ENCODE peak calls at places on chromosomes 16 and 17, in eight cellular contexts. R is ovary, Q is A549, A is heart left ventricle, F is sigmoid colon, U is uterus, Y is transverse colon, E is prostate gland. J is an unnamed sample. For H3K4me1, the result is how much of the 10 kb centered on the place peaks cover.

GRCh38 chr17:58344791-58345157 is 7.2 kb downstream of the SUPT4H1 start:
- DNase-seq in R (no peak), Q (no peak), A (no peak), F (no peak), U (no peak), Y (no peak), E (no peak), J (peak)

GRCh38 chr17:59848778-59849177 is 44.0 kb downstream of the TUBD1 start:
- DNase-seq in R (no peak), Q (no peak), A (no peak), F (peak), U (peak), Y (peak), E (no peak), J (no peak)

GRCh38 chr16:84228321-84228838 is 11.4 kb downstream of the KCNG4 start:
- DNase-seq in R (peak), Q (peak), A (peak), F (peak), U (peak), Y (peak), E (no peak), J (no peak)

GRCh38 chr17:30422171-30422570 is 43.4 kb downstream of the CPD start:
- DNase-seq in R (no peak), Q (no peak), A (no peak), F (no peak), U (no peak), Y (no peak), E (no peak), J (no peak)

GRCh38 chr17:61487161-61487654 is 35.0 kb downstream of the TBX4 start:
- DNase-seq in R (no peak), Q (no peak), A (no peak), F (no peak), U (no peak), Y (no peak), E (no peak), J (no peak)

GRCh38 chr17:65918921-65919546 is 272.9 kb downstream of the CEP112 start:
- DNase-seq in R (no peak), Q (no peak), A (no peak), F (no peak), U (no peak), Y (no peak), E (no peak), J (no peak)

GRCh38 chr16:945271-946047 is 25.3 kb downstream of the LMF1 start:
- DNase-seq in R (no peak), Q (no peak), A (no peak), F (no peak), U (no peak), Y (no peak), E (no peak), J (no peak)

GRCh38 chr16:10923650-10924214 is 18.5 kb downstream of the DEXI start:
- DNase-seq in R (peak), Q (no peak), A (peak), F (peak), U (no peak), Y (peak), E (no peak), J (no peak)

GRCh38 chr17:16814439-16814838 is 124.4 kb downstream of the CCDC144A start:
- DNase-seq in R (no peak), Q (no peak), A (no peak), F (no peak), U (no peak), Y (no peak), E (no peak), J (no peak)

GRCh38 chr17:44217738-44218343 is 1.6 kb downstream of the UBTF start:
- DNase-seq in R (no peak), Q (no peak), A (no peak), F (no peak), U (no peak), Y (peak), E (no peak), J (peak)

GRCh38 chr17:40936976-40937375 is 470 bp downstream of the KRT23 start:
- DNase-seq in R (no peak), Q (no peak), A (no peak), F (no peak), U (no peak), Y (no peak), E (peak), J (no peak)

GRCh38 chr16:51225902-51226301 is 74.8 kb upstream of the SALL1 start:
- DNase-seq in R (no peak), Q (no peak), A (no peak), F (no peak), U (no peak), Y (no peak), E (no peak), J (no peak)

GRCh38 chr17:11986939-11987329 is 10.3 kb downstream of the ZNF18 start:
- DNase-seq in R (no peak), Q (peak), A (no peak), F (no peak), U (no peak), Y (no peak), E (no peak), J (no peak)

GRCh38 chr16:58047557-58048348 is 22.2 kb downstream of the MMP15 start:
- DNase-seq in R (no peak), Q (no peak), A (peak), F (no peak), U (no peak), Y (no peak), E (no peak), J (no peak)

GRCh38 chr16:58045096-58045495 is 19.5 kb downstream of the MMP15 start:
- DNase-seq in R (no peak), Q (no peak), A (no peak), F (no peak), U (no peak), Y (no peak), E (no peak), J (no peak)

GRCh38 chr16:58046936-58047335 is 21.4 kb downstream of the MMP15 start:
- DNase-seq in R (no peak), Q (no peak), A (no peak), F (no peak), U (no peak), Y (peak), E (no peak), J (peak)

GRCh38 chr16:58044266-58045019 is 18.9 kb downstream of the MMP15 start:
- DNase-seq in R (no peak), Q (no peak), A (no peak), F (no peak), U (no peak), Y (no peak), E (no peak), J (no peak)

DNA sequence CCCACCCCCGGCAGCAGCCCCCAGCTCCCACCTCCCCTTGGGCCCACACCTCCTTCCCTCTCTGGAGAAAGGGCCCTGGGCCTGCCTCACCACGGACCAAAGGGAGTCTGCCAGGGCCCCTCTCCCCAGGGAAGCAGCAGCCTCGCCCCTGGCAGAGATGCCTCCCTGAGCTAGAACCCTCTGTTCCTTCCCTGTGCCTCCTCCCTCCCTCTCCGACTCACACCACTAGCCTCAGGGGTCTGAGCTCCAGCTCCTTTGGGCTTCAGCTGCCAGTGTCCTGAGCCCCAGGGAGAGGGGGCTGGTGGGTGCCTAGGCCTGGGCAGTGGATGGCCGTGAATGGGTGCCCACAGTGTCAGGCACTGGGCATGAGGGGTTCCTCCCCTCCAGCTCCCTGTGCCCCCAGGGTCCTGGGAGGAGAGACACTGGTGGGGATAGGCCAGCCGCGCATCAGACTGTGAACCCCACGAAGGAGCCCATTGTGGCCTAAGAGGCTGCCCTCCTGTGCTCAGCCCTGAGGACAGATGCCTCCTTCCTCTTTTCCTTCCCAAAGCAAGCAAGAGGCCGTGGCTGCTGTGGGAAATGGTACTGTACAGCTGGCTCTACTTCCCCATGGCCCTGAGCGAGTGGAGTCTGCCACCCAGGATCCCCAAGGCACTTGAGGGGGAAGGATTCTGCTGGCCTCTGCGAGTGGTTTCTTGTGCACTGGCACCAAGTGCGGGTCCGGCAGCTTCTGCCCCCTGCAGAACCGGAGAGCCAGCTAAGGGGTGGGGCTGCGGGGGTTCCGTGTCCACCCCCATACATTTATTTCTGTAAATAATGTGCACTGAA is 20.7 kb downstream of the MMP15 start:
- DNase-seq in R (no peak), Q (no peak), A (no peak), F (no peak), U (no peak), Y (no peak), E (no peak), J (no peak)
- H3K4me1 ChIP-seq in R (under half), Q (under half), A (under half), F (under half), U (under half), Y (under half), E (under half), J (under half)

GRCh38 chr16:68445458-68445857 is 2.9 kb downstream of the SMPD3 start:
- DNase-seq in R (no peak), Q (peak), A (no peak), F (no peak), U (no peak), Y (peak), E (no peak), J (no peak)
- TF ChIP-seq CTCF in R (no peak), Q (peak), A (no peak), F (peak), U (no peak), Y (peak), E (no peak), J (no peak)

GRCh38 chr17:74151551-74152315 is 51.7 kb upstream of the RPL38 start:
- DNase-seq in R (no peak), Q (no peak), A (no peak), F (no peak), U (no peak), Y (no peak), E (no peak), J (no peak)
- TF ChIP-seq POLR2A in R (no peak), Q (no peak), A (no peak), F (no peak), U (no peak), Y (no peak), E (no peak), J (no peak)

DNA sequence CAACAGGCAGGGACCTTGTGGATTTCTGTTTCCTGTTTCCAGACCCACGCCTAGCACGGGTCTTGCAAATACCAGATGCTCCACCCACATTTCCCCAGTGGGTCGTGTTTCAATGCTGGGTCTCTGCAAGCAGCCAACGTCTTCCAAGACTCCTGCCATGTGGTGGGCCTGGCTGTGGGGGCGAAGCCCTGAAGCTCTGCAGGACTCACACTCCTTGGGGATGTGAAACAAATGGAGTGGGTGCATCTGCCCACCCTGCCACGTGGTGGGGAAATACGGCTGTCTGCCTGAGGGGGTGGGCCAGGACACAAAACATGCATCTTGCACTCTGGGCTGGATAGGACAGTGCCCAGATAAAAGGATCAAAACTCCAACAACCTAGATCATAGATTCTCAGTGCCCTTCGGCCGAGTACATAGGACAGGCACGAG is 32.6 kb downstream of the FA2H start:
- DNase-seq in R (no peak), Q (peak), A (no peak), F (no peak), U (no peak), Y (no peak), E (no peak), J (no peak)
- H3K4me1 ChIP-seq in R (under half), Q (half or more), A (under half), F (under half), U (under half), Y (under half), E (under half), J (under half)

DNA sequence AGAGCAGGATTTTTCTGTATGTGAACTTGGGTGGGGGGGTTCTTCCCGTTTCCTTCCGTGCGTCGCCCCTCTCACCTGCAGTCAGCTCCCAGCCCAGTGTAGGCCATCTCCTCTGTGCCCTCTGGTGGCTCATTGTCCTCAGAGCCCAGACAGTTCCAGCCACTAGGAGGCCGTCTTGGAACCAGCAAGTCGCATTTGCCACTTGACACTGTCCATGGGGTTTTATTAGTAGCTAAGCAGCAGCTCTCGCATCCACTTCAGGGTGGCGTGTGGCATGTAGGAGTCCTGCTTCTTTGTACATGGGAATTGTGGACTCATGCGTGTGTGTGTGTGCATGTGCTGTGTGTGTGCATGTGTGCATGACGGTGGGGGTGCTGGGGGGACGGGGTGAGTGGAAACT is 74.0 kb downstream of the SEC14L1 start:
- DNase-seq in R (no peak), Q (peak), A (peak), F (peak), U (no peak), Y (peak), E (no peak), J (no peak)
- TF ChIP-seq CTCF in R (no peak), Q (peak), A (peak), F (peak), U (peak), Y (peak), E (no peak), J (no peak)

GRCh38 chr17:20999044-20999573 is 43.7 kb downstream of the USP22 start:
- DNase-seq in R (peak), Q (no peak), A (no peak), F (no peak), U (peak), Y (no peak), E (no peak), J (no peak)
- TF ChIP-seq POLR2A in R (no peak), Q (no peak), A (no peak), F (no peak), U (no peak), Y (no peak), E (no peak), J (no peak)

GRCh38 chr16:71904239-71904638 is 8.9 kb downstream of the IST1 start:
- DNase-seq in R (peak), Q (no peak), A (no peak), F (no peak), U (no peak), Y (no peak), E (no peak), J (no peak)
- H3K4me1 ChIP-seq in R (under half), Q (under half), A (half or more), F (under half), U (under half), Y (half or more), E (under half), J (under half)

GRCh38 chr17:37438141-37438540 is 31.5 kb downstream of the TADA2A start:
- DNase-seq in R (no peak), Q (peak), A (no peak), F (no peak), U (no peak), Y (no peak), E (no peak), J (no peak)
- TF ChIP-seq CTCF in R (no peak), Q (peak), A (no peak), F (no peak), U (no peak), Y (no peak), E (no peak), J (no peak)

J was measured in Peyer's patch.